ENCODE peak calls at places on chromosomes 7 and 10, in nine cellular contexts. D, C, V, H, T, X, Z, S and I are unnamed samples.
A peak's percentile ranks its signal among the peaks of the same experiment; 100 is the strongest.

GRCh38 chr10:79354615-79355014 is 7.3 kb downstream of the PPIF start:
- DNase-seq in D (no peak), C (no peak), V (no peak), H (no peak), T (no peak), X (no peak), Z (no peak), S (no peak), I (no peak)

GRCh38 chr10:85513450-85513849 is 853.1 kb downstream of the GRID1 start:
- DNase-seq in D (no peak), C (no peak), V (no peak), H (no peak), T (no peak), X (no peak), Z (no peak), S (no peak), I (no peak)

GRCh38 chr10:129531969-129532660 is 65.1 kb downstream of the MGMT start:
- DNase-seq in D (no peak), C (no peak), V (no peak), H (no peak), T (peak; percentile 43), X (no peak), Z (no peak), S (peak; percentile 12), I (no peak)

GRCh38 chr7:149873074-149873967 is 448 bp upstream of the ATP6V0E2 start:
- DNase-seq in D (peak; percentile 89), C (peak; percentile 100), V (peak; percentile 97), H (peak; percentile 96), T (peak; percentile 91), X (peak; percentile 94), Z (peak; percentile 99), S (peak; percentile 91), I (peak; percentile 98)

GRCh38 chr10:132532784-132533560 is 4.6 kb upstream of the INPP5A start:
- DNase-seq in D (peak; percentile 28), C (no peak), V (no peak), H (no peak), T (peak; percentile 92), X (no peak), Z (no peak), S (peak; percentile 33), I (peak; percentile 15)

GRCh38 chr10:119452396-119452795 is 90.1 kb downstream of the RGS10 start:
- DNase-seq in D (no peak), C (no peak), V (no peak), H (no peak), T (no peak), X (no peak), Z (no peak), S (no peak), I (no peak)

GRCh38 chr7:117459735-117460134 is 20.1 kb upstream of the CFTR start:
- DNase-seq in D (no peak), C (no peak), V (no peak), H (no peak), T (no peak), X (no peak), Z (no peak), S (no peak), I (no peak)

GRCh38 chr10:60148266-60148840 is 241.3 kb downstream of the ANK3 start:
- DNase-seq in D (peak; percentile 78), C (no peak), V (no peak), H (peak; percentile 41), T (peak; percentile 86), X (no peak), Z (no peak), S (peak; percentile 91), I (peak; percentile 42)

GRCh38 chr7:36366649-36367560 is 22.8 kb upstream of the ANLN start:
- DNase-seq in D (peak; percentile 74), C (peak; percentile 96), V (peak; percentile 94), H (peak; percentile 93), T (peak; percentile 68), X (peak; percentile 91), Z (peak; percentile 96), S (peak; percentile 84), I (peak; percentile 92)

GRCh38 chr7:91168766-91169518 is 95.3 kb upstream of the FZD1 start:
- DNase-seq in D (no peak), C (no peak), V (no peak), H (no peak), T (peak; percentile 3), X (no peak), Z (no peak), S (no peak), I (no peak)

GRCh38 chr10:36504752-36505151 is 620.6 kb upstream of the ANKRD30A start:
- DNase-seq in D (no peak), C (no peak), V (no peak), H (no peak), T (no peak), X (no peak), Z (no peak), S (peak; percentile 16), I (no peak)

GRCh38 chr10:43698156-43698555 is 49.5 kb upstream of the ZNF32 start:
- DNase-seq in D (no peak), C (no peak), V (no peak), H (no peak), T (no peak), X (no peak), Z (no peak), S (no peak), I (no peak)

GRCh38 chr10:63083904-63084689 is 49.0 kb upstream of the NRBF2 start:
- DNase-seq in D (peak; percentile 79), C (peak; percentile 57), V (peak; percentile 76), H (peak; percentile 51), T (peak; percentile 67), X (peak; percentile 26), Z (peak; percentile 23), S (peak; percentile 95), I (peak; percentile 81)

GRCh38 chr7:418636-419280 is 100.9 kb downstream of the PDGFA start:
- DNase-seq in D (no peak), C (no peak), V (peak; percentile 66), H (no peak), T (no peak), X (no peak), Z (no peak), S (no peak), I (no peak)

GRCh38 chr10:93074137-93074596 is 474 bp downstream of the CYP26A1 start:
- DNase-seq in D (no peak), C (no peak), V (no peak), H (no peak), T (no peak), X (no peak), Z (peak; percentile 50), S (no peak), I (no peak)

GRCh38 chr7:50436133-50436802 is 13.9 kb downstream of the FIGNL1 start:
- DNase-seq in D (peak; percentile 57), C (no peak), V (no peak), H (no peak), T (peak; percentile 92), X (no peak), Z (no peak), S (peak; percentile 87), I (peak; percentile 42)

GRCh38 chr7:143284591-143285453 is at the start of gene TMEM139:
- DNase-seq in D (no peak), C (no peak), V (peak; percentile 56), H (peak; percentile 85), T (no peak), X (no peak), Z (no peak), S (no peak), I (peak; percentile 53)

GRCh38 chr10:97895915-97896314 is 46.3 kb downstream of the GOLGA7B start:
- DNase-seq in D (no peak), C (no peak), V (no peak), H (no peak), T (no peak), X (no peak), Z (no peak), S (no peak), I (no peak)

GRCh38 chr10:1043532-1043995 is 5.4 kb downstream of the IDI1 start:
- DNase-seq in D (no peak), C (peak; percentile 66), V (no peak), H (peak; percentile 44), T (no peak), X (no peak), Z (peak; percentile 58), S (no peak), I (no peak)

GRCh38 chr7:79524048-79524447 is 70.6 kb upstream of the MAGI2 start:
- DNase-seq in D (no peak), C (no peak), V (no peak), H (no peak), T (no peak), X (no peak), Z (no peak), S (no peak), I (no peak)